ENCODE peak calls at places on chromosomes 13 and 19, in eight cellular contexts. One of them, this sample, is unnamed.
A peak's percentile ranks its signal among the peaks of the same experiment; 100 is the strongest.

GRCh38 chr13:109494955-109495354 is 291.4 kb downstream of the IRS2 start:
- DNase-seq in stimulated activated CD4-positive, alpha-beta T cell treated with anti-CD3 and anti-CD28 coated beads, Interleukin-4, amount 100 ng/mL, for 4 hours: no peak
- DNase-seq in progenitor cell of endocrine pancreas: no peak
- DNase-seq in activated T-helper 1 cell treated with Interleukin-2 at 50 U/mL for 16 hours: no peak
- DNase-seq in fibroblast of the aortic adventitia: peak; percentile 9
- DNase-seq in psoas muscle: no peak
- DNase-seq in cardiac fibroblast: peak; percentile 89
- DNase-seq in ascending aorta: no peak
- DNase-seq in this sample: no peak

GRCh38 chr13:52454459-52454824 is 836 bp upstream of the CKAP2 start:
- DNase-seq in stimulated activated CD4-positive, alpha-beta T cell treated with anti-CD3 and anti-CD28 coated beads, Interleukin-4, amount 100 ng/mL, for 4 hours: no peak
- DNase-seq in progenitor cell of endocrine pancreas: no peak
- DNase-seq in activated T-helper 1 cell treated with Interleukin-2 at 50 U/mL for 16 hours: no peak
- DNase-seq in fibroblast of the aortic adventitia: peak; percentile 10
- DNase-seq in psoas muscle: no peak
- DNase-seq in cardiac fibroblast: peak; percentile 4
- DNase-seq in ascending aorta: no peak
- DNase-seq in this sample: no peak

GRCh38 chr13:95784891-95785290 is 108.0 kb downstream of the DNAJC3 start:
- DNase-seq in stimulated activated CD4-positive, alpha-beta T cell treated with anti-CD3 and anti-CD28 coated beads, Interleukin-4, amount 100 ng/mL, for 4 hours: no peak
- DNase-seq in progenitor cell of endocrine pancreas: no peak
- DNase-seq in activated T-helper 1 cell treated with Interleukin-2 at 50 U/mL for 16 hours: no peak
- DNase-seq in fibroblast of the aortic adventitia: peak; percentile 23
- DNase-seq in psoas muscle: no peak
- DNase-seq in cardiac fibroblast: peak; percentile 24
- DNase-seq in ascending aorta: no peak
- DNase-seq in this sample: no peak

GRCh38 chr13:78160793-78161192 is 242.2 kb upstream of the EDNRB start:
- DNase-seq in stimulated activated CD4-positive, alpha-beta T cell treated with anti-CD3 and anti-CD28 coated beads, Interleukin-4, amount 100 ng/mL, for 4 hours: no peak
- DNase-seq in progenitor cell of endocrine pancreas: no peak
- DNase-seq in activated T-helper 1 cell treated with Interleukin-2 at 50 U/mL for 16 hours: no peak
- DNase-seq in fibroblast of the aortic adventitia: peak; percentile 58
- DNase-seq in psoas muscle: no peak
- DNase-seq in cardiac fibroblast: peak; percentile 17
- DNase-seq in ascending aorta: no peak
- DNase-seq in this sample: no peak

GRCh38 chr13:106234656-106235055 is 300.8 kb downstream of the EFNB2 start:
- DNase-seq in stimulated activated CD4-positive, alpha-beta T cell treated with anti-CD3 and anti-CD28 coated beads, Interleukin-4, amount 100 ng/mL, for 4 hours: no peak
- DNase-seq in progenitor cell of endocrine pancreas: no peak
- DNase-seq in activated T-helper 1 cell treated with Interleukin-2 at 50 U/mL for 16 hours: no peak
- DNase-seq in fibroblast of the aortic adventitia: no peak
- DNase-seq in psoas muscle: no peak
- DNase-seq in cardiac fibroblast: no peak
- DNase-seq in ascending aorta: no peak
- DNase-seq in this sample: no peak

GRCh38 chr13:45468676-45469075 is 3.9 kb downstream of the COG3 start:
- DNase-seq in stimulated activated CD4-positive, alpha-beta T cell treated with anti-CD3 and anti-CD28 coated beads, Interleukin-4, amount 100 ng/mL, for 4 hours: no peak
- DNase-seq in progenitor cell of endocrine pancreas: no peak
- DNase-seq in activated T-helper 1 cell treated with Interleukin-2 at 50 U/mL for 16 hours: no peak
- DNase-seq in fibroblast of the aortic adventitia: no peak
- DNase-seq in psoas muscle: no peak
- DNase-seq in cardiac fibroblast: no peak
- DNase-seq in ascending aorta: no peak
- DNase-seq in this sample: no peak

GRCh38 chr13:62643007-62643483 is 1227.4 kb upstream of the PCDH20 start:
- DNase-seq in stimulated activated CD4-positive, alpha-beta T cell treated with anti-CD3 and anti-CD28 coated beads, Interleukin-4, amount 100 ng/mL, for 4 hours: no peak
- DNase-seq in progenitor cell of endocrine pancreas: no peak
- DNase-seq in activated T-helper 1 cell treated with Interleukin-2 at 50 U/mL for 16 hours: no peak
- DNase-seq in fibroblast of the aortic adventitia: no peak
- DNase-seq in psoas muscle: no peak
- DNase-seq in cardiac fibroblast: no peak
- DNase-seq in ascending aorta: no peak
- DNase-seq in this sample: no peak

GRCh38 chr19:10420444-10421239 is at the start of gene PDE4A:
- DNase-seq in stimulated activated CD4-positive, alpha-beta T cell treated with anti-CD3 and anti-CD28 coated beads, Interleukin-4, amount 100 ng/mL, for 4 hours: peak; percentile 45
- DNase-seq in progenitor cell of endocrine pancreas: no peak
- DNase-seq in activated T-helper 1 cell treated with Interleukin-2 at 50 U/mL for 16 hours: no peak
- DNase-seq in fibroblast of the aortic adventitia: no peak
- DNase-seq in psoas muscle: no peak
- DNase-seq in cardiac fibroblast: peak; percentile 41
- DNase-seq in ascending aorta: no peak
- DNase-seq in this sample: no peak

GRCh38 chr19:46963093-46963734 is 56.4 kb upstream of the NPAS1 start:
- DNase-seq in stimulated activated CD4-positive, alpha-beta T cell treated with anti-CD3 and anti-CD28 coated beads, Interleukin-4, amount 100 ng/mL, for 4 hours: no peak
- DNase-seq in progenitor cell of endocrine pancreas: no peak
- DNase-seq in activated T-helper 1 cell treated with Interleukin-2 at 50 U/mL for 16 hours: no peak
- DNase-seq in fibroblast of the aortic adventitia: peak; percentile 95
- DNase-seq in psoas muscle: no peak
- DNase-seq in cardiac fibroblast: peak; percentile 96
- DNase-seq in ascending aorta: no peak
- DNase-seq in this sample: no peak

GRCh38 chr13:98525852-98526512 is 50.9 kb downstream of the STK24 start:
- DNase-seq in stimulated activated CD4-positive, alpha-beta T cell treated with anti-CD3 and anti-CD28 coated beads, Interleukin-4, amount 100 ng/mL, for 4 hours: no peak
- DNase-seq in progenitor cell of endocrine pancreas: no peak
- DNase-seq in activated T-helper 1 cell treated with Interleukin-2 at 50 U/mL for 16 hours: no peak
- DNase-seq in fibroblast of the aortic adventitia: no peak
- DNase-seq in psoas muscle: no peak
- DNase-seq in cardiac fibroblast: no peak
- DNase-seq in ascending aorta: no peak
- DNase-seq in this sample: no peak

GRCh38 chr13:33321686-33322473 is 36.3 kb upstream of the STARD13 start:
- DNase-seq in stimulated activated CD4-positive, alpha-beta T cell treated with anti-CD3 and anti-CD28 coated beads, Interleukin-4, amount 100 ng/mL, for 4 hours: no peak
- DNase-seq in progenitor cell of endocrine pancreas: no peak
- DNase-seq in activated T-helper 1 cell treated with Interleukin-2 at 50 U/mL for 16 hours: no peak
- DNase-seq in fibroblast of the aortic adventitia: peak; percentile 56
- DNase-seq in psoas muscle: no peak
- DNase-seq in cardiac fibroblast: peak; percentile 54
- DNase-seq in ascending aorta: no peak
- DNase-seq in this sample: no peak

GRCh38 chr19:49337267-49338022 is 2.2 kb downstream of the CD37 start:
- DNase-seq in stimulated activated CD4-positive, alpha-beta T cell treated with anti-CD3 and anti-CD28 coated beads, Interleukin-4, amount 100 ng/mL, for 4 hours: no peak
- DNase-seq in progenitor cell of endocrine pancreas: no peak
- DNase-seq in activated T-helper 1 cell treated with Interleukin-2 at 50 U/mL for 16 hours: no peak
- DNase-seq in fibroblast of the aortic adventitia: no peak
- DNase-seq in psoas muscle: no peak
- DNase-seq in cardiac fibroblast: no peak
- DNase-seq in ascending aorta: peak; percentile 56
- DNase-seq in this sample: no peak

GRCh38 chr13:26811636-26812035 is 51.0 kb upstream of the GPR12 start:
- DNase-seq in stimulated activated CD4-positive, alpha-beta T cell treated with anti-CD3 and anti-CD28 coated beads, Interleukin-4, amount 100 ng/mL, for 4 hours: no peak
- DNase-seq in progenitor cell of endocrine pancreas: no peak
- DNase-seq in activated T-helper 1 cell treated with Interleukin-2 at 50 U/mL for 16 hours: no peak
- DNase-seq in fibroblast of the aortic adventitia: no peak
- DNase-seq in psoas muscle: no peak
- DNase-seq in cardiac fibroblast: no peak
- DNase-seq in ascending aorta: no peak
- DNase-seq in this sample: no peak